ENCODE peak calls at places on chromosomes 1 and 21, in ten cellular contexts. V is pancreas, B is IMR-90, G is left ventricle myocardium inferior, R is adrenal gland, M is tibial nerve, W is K562, Y is aorta, L is stomach, T is tibial artery. K is an unnamed sample.

GRCh38 chr21:33121715-33122475 is 52.0 kb downstream of the OLIG1 start:
- DNase-seq in V (no peak), B (peak; percentile 14), G (no peak), R (no peak), M (no peak), W (peak; percentile 95), Y (peak; percentile 43), L (no peak), T (no peak), K (no peak)

GRCh38 chr21:27168084-27168483 is 201.2 kb upstream of the ADAMTS5 start:
- DNase-seq in V (no peak), B (peak; percentile 51), G (no peak), R (no peak), M (no peak), W (no peak), Y (no peak), L (no peak), T (no peak), K (no peak)

GRCh38 chr1:201270616-201271390 is 12.5 kb upstream of the PKP1 start:
- DNase-seq in V (no peak), B (no peak), G (no peak), R (no peak), M (no peak), W (no peak), Y (no peak), L (no peak), T (no peak), K (no peak)

GRCh38 chr1:181033128-181033798 is 520 bp upstream of the MR1 start:
- DNase-seq in V (no peak), B (peak; percentile 35), G (no peak), R (peak; percentile 40), M (peak; percentile 57), W (no peak), Y (no peak), L (no peak), T (peak; percentile 59), K (peak; percentile 8)

GRCh38 chr1:178031856-178032320 is 62.0 kb upstream of the RASAL2 start:
- DNase-seq in V (peak; percentile 89), B (peak; percentile 93), G (peak; percentile 84), R (peak; percentile 86), M (peak; percentile 99), W (peak; percentile 86), Y (peak; percentile 91), L (peak; percentile 92), T (peak; percentile 96), K (peak; percentile 89)

GRCh38 chr1:89757532-89757931 is 63.3 kb upstream of the LRRC8D start:
- DNase-seq in V (no peak), B (peak; percentile 27), G (peak; percentile 41), R (peak; percentile 26), M (no peak), W (no peak), Y (no peak), L (no peak), T (no peak), K (no peak)

GRCh38 chr1:63322944-63323865 is 838 bp downstream of the FOXD3 start:
- DNase-seq in V (peak; percentile 83), B (no peak), G (no peak), R (no peak), M (no peak), W (peak; percentile 30), Y (no peak), L (no peak), T (no peak), K (peak; percentile 44)

GRCh38 chr1:26373789-26374188 is 1.2 kb upstream of the ZNF683 start:
- DNase-seq in V (no peak), B (no peak), G (no peak), R (no peak), M (no peak), W (no peak), Y (no peak), L (no peak), T (no peak), K (no peak)

GRCh38 chr1:50421768-50422674 is 1.2 kb downstream of the DMRTA2 start:
- DNase-seq in V (no peak), B (no peak), G (no peak), R (no peak), M (no peak), W (no peak), Y (no peak), L (no peak), T (no peak), K (no peak)

GRCh38 chr1:1033731-1034437 is 14.0 kb downstream of the AGRN start:
- DNase-seq in V (no peak), B (no peak), G (no peak), R (no peak), M (no peak), W (no peak), Y (no peak), L (no peak), T (no peak), K (no peak)

GRCh38 chr21:42107881-42108553 is 36.9 kb downstream of the UMODL1 start:
- DNase-seq in V (peak; percentile 89), B (peak; percentile 65), G (peak; percentile 56), R (peak; percentile 77), M (no peak), W (peak; percentile 83), Y (peak; percentile 87), L (peak; percentile 67), T (peak; percentile 39), K (peak; percentile 58)

GRCh38 chr21:34074283-34075098 is 1.1 kb downstream of the MRPS6 start:
- DNase-seq in V (no peak), B (no peak), G (no peak), R (no peak), M (no peak), W (no peak), Y (no peak), L (no peak), T (no peak), K (no peak)

GRCh38 chr1:100921110-100921706 is 25.3 kb downstream of the SLC30A7 start:
- DNase-seq in V (no peak), B (peak; percentile 65), G (no peak), R (no peak), M (peak; percentile 61), W (peak; percentile 23), Y (no peak), L (no peak), T (no peak), K (no peak)

GRCh38 chr1:47438321-47439150 is 692 bp downstream of the FOXD2 start:
- DNase-seq in V (peak; percentile 75), B (no peak), G (peak; percentile 26), R (no peak), M (no peak), W (peak; percentile 73), Y (no peak), L (no peak), T (no peak), K (peak; percentile 25)

GRCh38 chr1:8418301-8418700 is 100.4 kb downstream of the SLC45A1 start:
- DNase-seq in V (no peak), B (no peak), G (no peak), R (no peak), M (no peak), W (no peak), Y (no peak), L (no peak), T (no peak), K (no peak)

GRCh38 chr1:8419172-8419571 is 101.3 kb downstream of the SLC45A1 start:
- DNase-seq in V (no peak), B (peak; percentile 53), G (no peak), R (no peak), M (no peak), W (no peak), Y (no peak), L (no peak), T (no peak), K (no peak)

GRCh38 chr1:8421721-8422120 is 103.8 kb downstream of the SLC45A1 start:
- DNase-seq in V (no peak), B (peak; percentile 42), G (no peak), R (no peak), M (peak; percentile 30), W (no peak), Y (no peak), L (no peak), T (peak; percentile 34), K (no peak)

GRCh38 chr1:8420318-8420717 is 102.4 kb downstream of the SLC45A1 start:
- DNase-seq in V (no peak), B (no peak), G (no peak), R (no peak), M (no peak), W (no peak), Y (no peak), L (no peak), T (no peak), K (no peak)

DNA sequence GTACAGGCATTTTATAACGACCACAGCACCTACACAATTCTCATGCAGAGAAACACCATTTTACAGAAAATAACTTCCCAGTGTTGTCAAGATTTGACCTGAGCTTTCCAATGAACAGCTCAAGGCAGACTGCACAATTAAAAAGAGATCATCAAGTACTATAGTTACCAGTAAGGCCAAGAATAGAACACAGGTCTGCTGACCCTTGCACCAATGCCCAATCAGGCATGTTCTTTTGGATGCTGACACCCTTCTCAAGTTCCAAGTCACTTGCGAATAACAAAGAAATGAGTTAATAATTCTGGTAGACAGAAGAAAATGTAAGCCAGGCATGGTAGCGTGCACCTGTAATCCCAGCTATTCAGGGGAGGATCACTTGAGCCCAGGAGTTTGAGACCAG is 101.9 kb downstream of the SLC45A1 start:
- DNase-seq in V (no peak), B (no peak), G (no peak), R (no peak), M (no peak), W (no peak), Y (no peak), L (no peak), T (no peak), K (no peak)
- H3K4me3 ChIP-seq in V (no peak overlapping the region), B (peak overlapping the region; percentile 73), G (peak overlapping the region; percentile 84), R (peak overlapping the region; percentile 95), M (peak overlapping the region; percentile 79), W (no peak overlapping the region), Y (peak overlapping the region; percentile 40), L (peak overlapping the region; percentile 73), T (peak overlapping the region; percentile 96), K (no peak overlapping the region)

GRCh38 chr1:227603327-227603726 is 40.0 kb downstream of the ZNF678 start:
- DNase-seq in V (no peak), B (no peak), G (no peak), R (no peak), M (no peak), W (no peak), Y (no peak), L (no peak), T (no peak), K (no peak)
- H3K9me3 ChIP-seq in V (no peaks in the 10 kb centered on the region), B (peaks cover 8% of the 10 kb centered on the region), G (peaks cover 8% of the 10 kb centered on the region), R (no peaks in the 10 kb centered on the region), M (no peaks in the 10 kb centered on the region), W (peaks cover 2% of the 10 kb centered on the region), Y (peaks cover 3% of the 10 kb centered on the region), L (peaks cover 84% of the 10 kb centered on the region), T (peaks cover 5% of the 10 kb centered on the region), K (peaks cover 22% of the 10 kb centered on the region)

GRCh38 chr1:22609291-22609690 is 27.1 kb upstream of the C1QA start:
- DNase-seq in V (no peak), B (no peak), G (no peak), R (no peak), M (no peak), W (no peak), Y (no peak), L (no peak), T (no peak), K (no peak)
- H3K4me3 ChIP-seq in V (no peak overlapping the region), B (no peak overlapping the region), G (no peak overlapping the region), R (no peak overlapping the region), M (no peak overlapping the region), W (no peak overlapping the region), Y (no peak overlapping the region), L (no peak overlapping the region), T (no peak overlapping the region), K (no peak overlapping the region)

DNA sequence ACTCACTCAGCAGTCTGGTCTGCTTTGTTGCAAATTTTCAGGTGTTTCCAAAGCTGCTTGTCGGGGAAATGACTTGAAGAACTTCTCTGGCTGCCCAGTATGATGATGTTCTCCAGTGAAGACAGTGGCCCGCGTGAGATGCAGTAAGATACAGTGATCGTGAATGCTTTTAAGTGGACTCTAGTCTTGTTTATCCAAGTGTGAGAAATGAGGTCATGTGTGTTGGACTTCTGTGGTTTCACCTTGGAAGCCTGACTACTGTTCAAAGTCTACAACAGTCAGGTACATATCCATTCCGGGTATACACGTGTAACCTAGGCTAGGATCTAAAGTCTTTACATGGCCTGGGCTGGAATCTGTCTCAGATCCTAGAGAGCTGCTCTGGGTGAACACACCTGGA is 29.1 kb downstream of the ZNF695 start:
- DNase-seq in V (no peak), B (no peak), G (no peak), R (no peak), M (no peak), W (no peak), Y (no peak), L (no peak), T (no peak), K (no peak)
- H3K9me3 ChIP-seq in V (no peaks in the 10 kb centered on the region), B (peaks cover 30% of the 10 kb centered on the region), G (peaks cover 76% of the 10 kb centered on the region), R (no peaks in the 10 kb centered on the region), M (no peaks in the 10 kb centered on the region), W (peaks cover 29% of the 10 kb centered on the region), Y (peaks cover 3% of the 10 kb centered on the region), L (peaks cover 47% of the 10 kb centered on the region), T (peaks cover 27% of the 10 kb centered on the region), K (peaks cover 48% of the 10 kb centered on the region)

K was measured in MG63.